ENCODE peak calls at places on chromosomes 11 and 22, in nine cellular contexts. V is CD4-positive, alpha-beta T cell; E is non-pigmented ciliary epithelial cell; Q is HEK293T; R is neural progenitor cell; S is T-cell; X is pons; C is GM13977; U is BJ. A is an unnamed sample.

GRCh38 chr22:41768420-41768819 is 32.1 kb upstream of the CCDC134 start:
- DNase-seq in V (no peak), E (peak), Q (no peak), R (no peak), S (no peak), X (no peak), C (no peak), U (no peak), A (no peak)

GRCh38 chr11:34359548-34359891 is 1.7 kb upstream of the ABTB2 start:
- DNase-seq in V (no peak), E (no peak), Q (no peak), R (peak), S (no peak), X (no peak), C (no peak), U (no peak), A (no peak)

GRCh38 chr11:12163181-12163841 is 52.9 kb downstream of the MICAL2 start:
- DNase-seq in V (no peak), E (no peak), Q (no peak), R (no peak), S (no peak), X (no peak), C (no peak), U (peak), A (no peak)

GRCh38 chr11:58637367-58637766 is 14.9 kb downstream of the CNTF start:
- DNase-seq in V (no peak), E (no peak), Q (no peak), R (no peak), S (no peak), X (no peak), C (no peak), U (no peak), A (no peak)

GRCh38 chr22:44705022-44705297 is 3.0 kb downstream of the PRR5 start:
- DNase-seq in V (no peak), E (no peak), Q (no peak), R (no peak), S (no peak), X (no peak), C (no peak), U (no peak), A (no peak)

GRCh38 chr11:61602775-61603569 is 22.1 kb upstream of the SYT7 start:
- DNase-seq in V (no peak), E (peak), Q (no peak), R (no peak), S (no peak), X (no peak), C (no peak), U (peak), A (peak)

GRCh38 chr22:37443977-37444376 is 16.7 kb upstream of the ELFN2 start:
- DNase-seq in V (no peak), E (no peak), Q (no peak), R (no peak), S (no peak), X (no peak), C (no peak), U (no peak), A (no peak)

GRCh38 chr11:59802639-59803176 is 7.9 kb downstream of the MRPL16 start:
- DNase-seq in V (no peak), E (no peak), Q (peak), R (peak), S (peak), X (peak), C (peak), U (no peak), A (peak)

GRCh38 chr22:50505776-50506610 is 1.5 kb downstream of the LMF2 start:
- DNase-seq in V (no peak), E (no peak), Q (no peak), R (no peak), S (no peak), X (no peak), C (no peak), U (no peak), A (no peak)

GRCh38 chr22:35498026-35498425 is 42.6 kb upstream of the RASD2 start:
- DNase-seq in V (no peak), E (no peak), Q (peak), R (no peak), S (no peak), X (no peak), C (no peak), U (no peak), A (no peak)

GRCh38 chr11:36672815-36673450 is 74.9 kb upstream of the RAG2 start:
- DNase-seq in V (no peak), E (peak), Q (peak), R (peak), S (no peak), X (peak), C (peak), U (no peak), A (peak)

GRCh38 chr11:45106006-45106405 is 40.4 kb upstream of the PRDM11 start:
- DNase-seq in V (no peak), E (no peak), Q (no peak), R (no peak), S (no peak), X (no peak), C (no peak), U (no peak), A (no peak)

GRCh38 chr11:134488913-134489312 is 76.9 kb upstream of the B3GAT1 start:
- DNase-seq in V (no peak), E (no peak), Q (no peak), R (no peak), S (no peak), X (no peak), C (no peak), U (no peak), A (no peak)

GRCh38 chr11:15073361-15074205 is at the start of gene CALCB:
- DNase-seq in V (no peak), E (no peak), Q (peak), R (peak), S (no peak), X (no peak), C (peak), U (no peak), A (no peak)

GRCh38 chr11:121081320-121081719 is 19.7 kb upstream of the TECTA start:
- DNase-seq in V (no peak), E (no peak), Q (no peak), R (no peak), S (no peak), X (no peak), C (no peak), U (no peak), A (no peak)

GRCh38 chr11:122592641-122593040 is 62.9 kb upstream of the UBASH3B start:
- DNase-seq in V (no peak), E (no peak), Q (no peak), R (no peak), S (no peak), X (no peak), C (no peak), U (no peak), A (no peak)

GRCh38 chr22:37383342-37383741 is 43.9 kb downstream of the ELFN2 start:
- DNase-seq in V (no peak), E (no peak), Q (no peak), R (no peak), S (no peak), X (no peak), C (no peak), U (no peak), A (no peak)

GRCh38 chr22:27689664-27690063 is 111.9 kb downstream of the MN1 start:
- DNase-seq in V (no peak), E (no peak), Q (no peak), R (no peak), S (no peak), X (no peak), C (no peak), U (no peak), A (no peak)

GRCh38 chr11:83744620-83745192 is 458.5 kb upstream of the CCDC90B start:
- DNase-seq in V (no peak), E (no peak), Q (no peak), R (no peak), S (no peak), X (no peak), C (no peak), U (no peak), A (no peak)

GRCh38 chr11:47188262-47188661 is 2.0 kb upstream of the PACSIN3 start:
- DNase-seq in V (no peak), E (no peak), Q (no peak), R (no peak), S (no peak), X (no peak), C (no peak), U (no peak), A (no peak)

GRCh38 chr22:39349506-39349966 is 255 bp upstream of the SYNGR1 start:
- DNase-seq in V (no peak), E (no peak), Q (peak), R (peak), S (peak), X (no peak), C (peak), U (no peak), A (no peak)

GRCh38 chr22:40520562-40520961 is 116.0 kb downstream of the MRTFA start:
- DNase-seq in V (no peak), E (no peak), Q (no peak), R (no peak), S (no peak), X (no peak), C (no peak), U (no peak), A (no peak)

GRCh38 chr11:1653541-1654387 is 24.2 kb downstream of the KRTAP5-5 start:
- DNase-seq in V (no peak), E (no peak), Q (no peak), R (no peak), S (no peak), X (no peak), C (no peak), U (no peak), A (no peak)

GRCh38 chr11:116529210-116529609 is 243.6 kb downstream of the BUD13 start:
- DNase-seq in V (no peak), E (no peak), Q (no peak), R (no peak), S (no peak), X (no peak), C (no peak), U (no peak), A (no peak)

GRCh38 chr11:6615882-6616585 is 3.2 kb downstream of the TPP1 start:
- DNase-seq in V (no peak), E (no peak), Q (no peak), R (no peak), S (no peak), X (no peak), C (no peak), U (no peak), A (no peak)

GRCh38 chr11:124865902-124866851 is 945 bp downstream of the ROBO3 start:
- DNase-seq in V (peak), E (no peak), Q (peak), R (peak), S (peak), X (no peak), C (peak), U (no peak), A (no peak)

GRCh38 chr11:17734986-17735822 is 623 bp downstream of the KCNC1 start:
- DNase-seq in V (peak), E (no peak), Q (peak), R (peak), S (peak), X (peak), C (peak), U (no peak), A (peak)

GRCh38 chr11:71218789-71219499 is 33.4 kb downstream of the SHANK2 start:
- DNase-seq in V (no peak), E (no peak), Q (no peak), R (no peak), S (no peak), X (no peak), C (no peak), U (no peak), A (no peak)